ENCODE peak calls at places on chromosomes 6 and 20, in four cellular contexts. A is midbrain, S is ascending aorta, E is NB4. C is an unnamed sample.

GRCh38 chr20:57130160-57130772 is 136.2 kb downstream of the BMP7 start:
- DNase-seq in A (no peak), E (peak), S (no peak), C (no peak)

GRCh38 chr6:51536728-51537127 is 550.7 kb downstream of the PKHD1 start:
- DNase-seq in E (no peak), S (no peak), A (no peak), C (no peak)

GRCh38 chr20:24732076-24732475 is 217.0 kb upstream of the CST7 start:
- DNase-seq in E (no peak), S (no peak), A (no peak), C (no peak)

GRCh38 chr6:165984743-165985142 is 182.9 kb downstream of the TBXT start:
- DNase-seq in S (no peak), A (no peak), E (no peak), C (no peak)

GRCh38 chr6:95439741-95440140 is 137.6 kb upstream of the MANEA start:
- DNase-seq in S (no peak), E (no peak), A (no peak), C (no peak)

GRCh38 chr20:50281831-50282591 is 91.4 kb downstream of the CEBPB start:
- DNase-seq in E (no peak), A (no peak), S (no peak), C (no peak)

GRCh38 chr20:57462781-57463180 is 62.2 kb downstream of the CTCFL start:
- DNase-seq in A (no peak), S (no peak), E (no peak), C (no peak)

GRCh38 chr6:35461270-35461669 is 6.9 kb upstream of the RPL10A start:
- DNase-seq in A (no peak), E (no peak), S (no peak), C (no peak)

GRCh38 chr6:10140121-10140520 is 274.8 kb downstream of the TFAP2A start:
- DNase-seq in E (no peak), A (no peak), S (no peak), C (no peak)

GRCh38 chr6:48325701-48326100 is 214.7 kb upstream of the PTCHD4 start:
- DNase-seq in A (no peak), S (no peak), E (no peak), C (no peak)

GRCh38 chr6:19301980-19302379 is 535.2 kb upstream of the ID4 start:
- DNase-seq in E (no peak), S (no peak), A (no peak), C (no peak)

GRCh38 chr6:17475845-17476244 is 82.5 kb downstream of the CAP2 start:
- DNase-seq in A (no peak), S (no peak), E (no peak), C (no peak)

GRCh38 chr6:37077459-37078296 is 72.2 kb downstream of the FGD2 start:
- DNase-seq in S (peak), E (no peak), A (no peak), C (no peak)

GRCh38 chr6:43869091-43869710 is 99.2 kb downstream of the VEGFA start:
- DNase-seq in E (no peak), A (no peak), S (no peak), C (no peak)

GRCh38 chr6:149965191-149966020 is 1.7 kb downstream of the ULBP1 start:
- DNase-seq in E (no peak), A (no peak), S (no peak), C (no peak)

GRCh38 chr20:5996765-5997164 is 46.3 kb downstream of the MCM8 start:
- DNase-seq in A (no peak), S (no peak), E (peak), C (no peak)

GRCh38 chr20:13995841-13996240 is 525 bp downstream of the MACROD2 start:
- DNase-seq in E (no peak), A (peak), S (no peak), C (peak)

GRCh38 chr6:80341330-80341729 is 234.9 kb downstream of the BCKDHB start:
- DNase-seq in S (no peak), A (no peak), E (no peak), C (no peak)

GRCh38 chr6:2578729-2579128 is 172.0 kb downstream of the MYLK4 start:
- DNase-seq in E (no peak), S (no peak), A (no peak), C (no peak)

GRCh38 chr6:30885481-30885998 is 1.2 kb downstream of the DDR1 start:
- DNase-seq in A (no peak), S (peak), E (no peak), C (no peak)

GRCh38 chr6:135922746-135923145 is 71.2 kb downstream of the PDE7B start:
- DNase-seq in S (no peak), A (no peak), E (no peak), C (no peak)

GRCh38 chr6:93644611-93645010 is 225.3 kb upstream of the EPHA7 start:
- DNase-seq in S (no peak), A (no peak), E (peak), C (no peak)

GRCh38 chr6:118580585-118581419 is 32.7 kb downstream of the PLN start:
- DNase-seq in A (peak), S (peak), E (peak), C (no peak)

GRCh38 chr6:15819841-15820240 is 157.0 kb upstream of the DTNBP1 start:
- DNase-seq in E (no peak), A (no peak), S (no peak), C (no peak)

GRCh38 chr6:24980507-24981384 is 45.0 kb upstream of the RIPOR2 start:
- DNase-seq in S (no peak), A (no peak), E (no peak), C (no peak)

GRCh38 chr6:116561377-116562018 is 7.9 kb downstream of the CALHM4 start:
- DNase-seq in E (peak), S (peak), A (peak), C (peak)

GRCh38 chr20:18650224-18650623 is 62.4 kb downstream of the DTD1 start:
- DNase-seq in E (peak), A (no peak), S (no peak), C (no peak)

GRCh38 chr20:53751394-53752368 is 158.0 kb upstream of the ZNF217 start:
- DNase-seq in S (no peak), E (peak), A (no peak), C (no peak)

GRCh38 chr20:44111712-44112335 is 75.2 kb downstream of the JPH2 start:
- DNase-seq in S (peak), E (no peak), A (no peak), C (no peak)

GRCh38 chr20:51918561-51918960 is 116.2 kb upstream of the SALL4 start:
- DNase-seq in S (no peak), A (no peak), E (no peak), C (no peak)

GRCh38 chr6:163738304-163738703 is 323.8 kb downstream of the QKI start:
- DNase-seq in E (no peak), S (no peak), A (no peak), C (no peak)

GRCh38 chr20:39376788-39377187 is 414.6 kb downstream of the DHX35 start:
- DNase-seq in S (no peak), A (no peak), E (no peak), C (no peak)

GRCh38 chr6:109344226-109344625 is 38.0 kb downstream of the CD164 start:
- DNase-seq in S (no peak), E (no peak), A (no peak), C (no peak)

GRCh38 chr6:169096326-169096882 is 157.2 kb downstream of the THBS2 start:
- DNase-seq in E (no peak), A (no peak), S (no peak), C (no peak)

C was measured in hypothalamus.